ENCODE peak calls at places on chromosome 4, in four cellular contexts. E is HCT116, L is endothelial cell of umbilical vein, P is mammary epithelial cell. G is an unnamed sample.

GRCh38 chr4:101306225-101306624 is 41.1 kb downstream of the PPP3CA start:
- DNase-seq in E (no peak), L (no peak), P (peak; percentile 74), G (peak; percentile 37)

GRCh38 chr4:21507439-21507838 is 441.1 kb downstream of the KCNIP4 start:
- DNase-seq in E (no peak), L (peak; percentile 36), P (peak; percentile 2), G (peak; percentile 30)

GRCh38 chr4:145739840-145740239 is 59.9 kb downstream of the C4orf51 start:
- DNase-seq in E (no peak), L (no peak), P (no peak), G (no peak)

GRCh38 chr4:170589597-170590191 is 499.9 kb upstream of the AADAT start:
- DNase-seq in E (peak; percentile 51), L (no peak), P (peak; percentile 54), G (peak; percentile 56)

GRCh38 chr4:26485684-26486083 is 4.6 kb downstream of the CCKAR start:
- DNase-seq in E (no peak), L (no peak), P (no peak), G (no peak)

GRCh38 chr4:157992038-157992706 is 180.7 kb downstream of the GASK1B start:
- DNase-seq in E (peak; percentile 73), L (peak; percentile 92), P (peak; percentile 58), G (peak; percentile 64)

GRCh38 chr4:123609829-123610228 is 213.2 kb downstream of the SPRY1 start:
- DNase-seq in E (no peak), L (no peak), P (no peak), G (no peak)

GRCh38 chr4:154836030-154836429 is 55.0 kb downstream of the RBM46 start:
- DNase-seq in E (no peak), L (no peak), P (no peak), G (no peak)

GRCh38 chr4:76233088-76233487 is 18.4 kb upstream of the FAM47E start:
- DNase-seq in E (no peak), L (no peak), P (no peak), G (no peak)

GRCh38 chr4:76234679-76235044 is 16.9 kb upstream of the FAM47E start:
- DNase-seq in E (no peak), L (no peak), P (no peak), G (no peak)

GRCh38 chr4:76235407-76235806 is 16.1 kb upstream of the FAM47E start:
- DNase-seq in E (no peak), L (no peak), P (no peak), G (no peak)

GRCh38 chr4:76233534-76233933 is 18.0 kb upstream of the FAM47E start:
- DNase-seq in E (no peak), L (no peak), P (no peak), G (no peak)

DNA sequence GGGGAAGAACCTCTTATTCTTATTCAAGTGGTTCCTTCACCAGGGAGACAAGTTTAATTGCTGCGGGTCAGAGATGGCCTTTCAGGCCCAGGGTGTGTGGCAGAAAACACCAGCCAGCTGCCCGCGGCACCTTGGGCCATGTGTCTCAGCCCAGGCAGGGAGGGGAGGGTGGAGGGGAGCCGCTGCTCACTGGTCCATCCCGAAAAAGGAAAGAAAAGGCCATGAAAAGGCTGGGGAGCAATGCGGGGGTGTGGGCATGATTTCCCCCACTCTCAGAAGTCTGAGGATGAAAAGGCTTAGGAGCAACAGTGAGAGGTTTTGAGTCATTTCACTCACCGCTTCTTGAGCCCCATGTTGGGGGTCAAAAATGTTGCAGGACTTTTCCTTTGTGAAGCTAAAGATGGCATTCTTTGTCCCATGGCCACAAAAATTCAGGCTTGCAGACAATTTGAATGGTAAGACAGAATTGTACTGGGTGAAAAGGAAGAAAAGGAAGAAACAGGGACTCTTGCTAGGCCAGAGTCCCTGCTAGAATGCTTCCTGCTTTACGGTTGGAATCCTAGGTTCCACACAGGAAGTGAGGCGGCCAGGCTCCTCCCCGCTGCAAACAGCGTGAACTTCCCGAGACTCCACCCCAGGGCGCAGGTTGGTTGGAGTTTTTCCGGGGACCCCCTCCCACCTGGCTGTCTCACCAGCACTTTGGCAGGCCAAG is 17.4 kb upstream of the FAM47E start:
- DNase-seq in E (peak; percentile 68), L (no peak), P (no peak), G (no peak)
- H2AFZ ChIP-seq in E (peak overlapping the region; percentile 93), L (no peak overlapping the region), P (no peak overlapping the region), G (no peak overlapping the region)

GRCh38 chr4:165378398-165378762 is 428 bp upstream of the CPE start:
- DNase-seq in E (no peak), L (no peak), P (no peak), G (no peak)

GRCh38 chr4:165382640-165383039 is 3.8 kb downstream of the CPE start:
- DNase-seq in E (no peak), L (no peak), P (no peak), G (no peak)

GRCh38 chr4:165381821-165382373 is 3.1 kb downstream of the CPE start:
- DNase-seq in E (no peak), L (no peak), P (no peak), G (no peak)

GRCh38 chr4:165378763-165379631 is at the start of gene CPE:
- DNase-seq in E (peak; percentile 57), L (peak; percentile 80), P (peak; percentile 78), G (peak; percentile 63)

GRCh38 chr4:165379662-165380061 is 854 bp downstream of the CPE start:
- DNase-seq in E (no peak), L (no peak), P (no peak), G (no peak)
- H2AFZ ChIP-seq in E (no peak overlapping the region), L (peak overlapping the region; percentile 91), P (no peak overlapping the region), G (no peak overlapping the region)

GRCh38 chr4:177961709-177962380 is 519.6 kb upstream of the AGA start:
- DNase-seq in E (no peak), L (no peak), P (no peak), G (no peak)

GRCh38 chr4:177964693-177965168 is 522.5 kb upstream of the AGA start:
- DNase-seq in E (no peak), L (no peak), P (peak; percentile 6), G (no peak)

DNA sequence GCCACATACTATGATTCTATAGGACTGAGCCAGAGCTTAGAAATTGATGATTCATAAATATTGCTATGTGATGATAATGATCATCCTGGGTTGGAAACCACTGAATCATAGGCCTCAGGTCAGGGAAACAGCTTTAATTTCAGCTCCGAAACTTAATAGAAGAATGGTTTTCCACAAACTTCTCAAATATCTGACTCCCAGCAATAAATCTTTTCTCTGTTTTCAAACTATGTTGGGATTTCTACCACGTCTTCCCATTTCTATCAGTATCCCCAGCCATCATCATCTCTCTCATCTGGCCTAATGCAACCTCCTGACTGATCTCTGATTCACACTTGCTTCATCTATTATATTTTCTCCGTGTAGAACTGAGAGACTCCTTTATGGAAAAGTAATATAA is 521.8 kb upstream of the AGA start:
- DNase-seq in E (no peak), L (no peak), P (peak; percentile 51), G (no peak)
- H2AFZ ChIP-seq in E (no peak overlapping the region), L (no peak overlapping the region), P (peak overlapping the region; percentile 17), G (no peak overlapping the region)

GRCh38 chr4:155999743-156000142 is 46.1 kb upstream of the CTSO start:
- DNase-seq in E (peak; percentile 0), L (no peak), P (no peak), G (no peak)
- H2AFZ ChIP-seq in E (no peak overlapping the region), L (no peak overlapping the region), P (peak overlapping the region; percentile 5), G (no peak overlapping the region)